ENCODE peak calls at places on chromosome 7, in six cellular contexts. R is CD8-positive, alpha-beta T cell; E is SJSA1; N is kidney; Y is BE2C; W is endothelial cell of umbilical vein. Q is an unnamed sample. For H3K4me1, the result is how much of the 10 kb centered on the place peaks cover.

GRCh38 chr7:148110097-148110868 is 480.3 kb upstream of the C7orf33 start:
- DNase-seq in R (no peak), N (no peak), E (no peak), W (no peak), Y (no peak), Q (no peak)

GRCh38 chr7:90689256-90689655 is 93.1 kb downstream of the CDK14 start:
- DNase-seq in R (no peak), Y (no peak), W (no peak), E (no peak), N (no peak), Q (no peak)

GRCh38 chr7:56079450-56080185 is 13.1 kb downstream of the PHKG1 start:
- DNase-seq in W (peak), N (peak), E (peak), R (no peak), Y (peak), Q (no peak)

GRCh38 chr7:48246073-48246472 is 74.8 kb downstream of the ABCA13 start:
- DNase-seq in N (no peak), E (no peak), Y (no peak), W (peak), R (no peak), Q (no peak)

GRCh38 chr7:137538361-137538762 is 194.8 kb upstream of the PTN start:
- DNase-seq in W (no peak), Y (no peak), R (no peak), E (peak), N (no peak), Q (no peak)

GRCh38 chr7:129443612-129444011 is 9.4 kb downstream of the STRIP2 start:
- DNase-seq in W (no peak), R (no peak), E (no peak), Y (no peak), N (no peak), Q (no peak)

GRCh38 chr7:132723506-132724081 is 147.3 kb upstream of the PLXNA4 start:
- DNase-seq in R (no peak), E (no peak), Y (no peak), N (no peak), W (no peak), Q (no peak)

GRCh38 chr7:44473295-44473694 is 17.2 kb downstream of the NUDCD3 start:
- DNase-seq in N (no peak), E (no peak), W (no peak), Y (no peak), R (no peak), Q (no peak)

GRCh38 chr7:101555921-101556275 is 73.2 kb downstream of the MYL10 start:
- DNase-seq in N (no peak), Y (no peak), R (no peak), W (no peak), E (no peak), Q (peak)

GRCh38 chr7:79282051-79282694 is 171.3 kb downstream of the MAGI2 start:
- DNase-seq in N (no peak), Y (peak), E (peak), W (peak), R (no peak), Q (no peak)

GRCh38 chr7:29442146-29442545 is 121.5 kb upstream of the PRR15 start:
- DNase-seq in Y (no peak), N (no peak), E (no peak), R (no peak), W (no peak), Q (no peak)

GRCh38 chr7:101169838-101170531 is 4.6 kb upstream of the VGF start:
- DNase-seq in R (peak), W (peak), Y (peak), N (peak), E (peak), Q (peak)

GRCh38 chr7:89042963-89043362 is 247.4 kb upstream of the TEX47 start:
- DNase-seq in Y (no peak), R (no peak), E (no peak), N (no peak), W (no peak), Q (no peak)

GRCh38 chr7:83633516-83633915 is 15.4 kb downstream of the SEMA3E start:
- DNase-seq in R (no peak), W (no peak), Y (no peak), E (no peak), N (no peak), Q (no peak)

GRCh38 chr7:25424113-25424512 is 195.8 kb upstream of the NPVF start:
- DNase-seq in W (no peak), R (no peak), E (no peak), Y (no peak), N (no peak), Q (no peak)
- H3K4me3 ChIP-seq in W (no peak), R (no peak), E (no peak), Y (no peak), N (no peak), Q (no peak)

DNA sequence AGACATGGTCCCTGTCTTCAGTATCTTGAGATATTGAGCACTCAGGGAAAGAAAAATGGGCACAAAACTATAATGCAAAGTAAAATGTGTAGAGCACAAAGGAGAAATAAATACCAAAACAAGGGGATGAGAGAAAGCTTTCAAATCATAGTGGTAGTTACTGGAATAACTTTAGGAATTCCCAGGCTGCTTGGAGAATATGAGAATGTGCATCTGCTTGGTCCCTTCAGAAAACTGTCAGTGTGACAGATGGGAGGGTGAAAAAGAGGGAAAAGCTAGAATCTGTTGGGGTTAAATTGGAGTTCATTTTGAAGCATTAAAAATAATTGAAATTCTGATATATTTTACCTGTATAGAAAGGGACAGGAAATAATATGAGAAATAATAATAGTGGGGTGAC is 15.3 kb downstream of the ST7 start:
- DNase-seq in N (no peak), Y (no peak), R (no peak), E (no peak), W (no peak), Q (no peak)
- H3K4me1 ChIP-seq in N (under half), Y (under half), R (under half), E (under half), W (under half), Q (under half)

GRCh38 chr7:71133232-71133622 is 1.3 kb downstream of the GALNT17 start:
- DNase-seq in E (no peak), R (no peak), Y (no peak), N (no peak), W (no peak), Q (no peak)

GRCh38 chr7:71130280-71130679 is 1.7 kb upstream of the GALNT17 start:
- DNase-seq in W (no peak), N (no peak), R (no peak), Y (no peak), E (no peak), Q (no peak)

GRCh38 chr7:71132521-71133231 is 732 bp downstream of the GALNT17 start:
- DNase-seq in N (peak), E (no peak), Y (no peak), R (no peak), W (no peak), Q (no peak)

GRCh38 chr7:71131256-71131752 is 640 bp upstream of the GALNT17 start:
- DNase-seq in N (peak), Y (peak), E (no peak), R (no peak), W (no peak), Q (no peak)

GRCh38 chr7:71131753-71132520 is at the start of gene GALNT17:
- DNase-seq in W (no peak), E (no peak), R (no peak), Y (no peak), N (peak), Q (no peak)
- H3K4me3 ChIP-seq in W (no peak), E (no peak), R (no peak), Y (no peak), N (no peak), Q (no peak)

DNA sequence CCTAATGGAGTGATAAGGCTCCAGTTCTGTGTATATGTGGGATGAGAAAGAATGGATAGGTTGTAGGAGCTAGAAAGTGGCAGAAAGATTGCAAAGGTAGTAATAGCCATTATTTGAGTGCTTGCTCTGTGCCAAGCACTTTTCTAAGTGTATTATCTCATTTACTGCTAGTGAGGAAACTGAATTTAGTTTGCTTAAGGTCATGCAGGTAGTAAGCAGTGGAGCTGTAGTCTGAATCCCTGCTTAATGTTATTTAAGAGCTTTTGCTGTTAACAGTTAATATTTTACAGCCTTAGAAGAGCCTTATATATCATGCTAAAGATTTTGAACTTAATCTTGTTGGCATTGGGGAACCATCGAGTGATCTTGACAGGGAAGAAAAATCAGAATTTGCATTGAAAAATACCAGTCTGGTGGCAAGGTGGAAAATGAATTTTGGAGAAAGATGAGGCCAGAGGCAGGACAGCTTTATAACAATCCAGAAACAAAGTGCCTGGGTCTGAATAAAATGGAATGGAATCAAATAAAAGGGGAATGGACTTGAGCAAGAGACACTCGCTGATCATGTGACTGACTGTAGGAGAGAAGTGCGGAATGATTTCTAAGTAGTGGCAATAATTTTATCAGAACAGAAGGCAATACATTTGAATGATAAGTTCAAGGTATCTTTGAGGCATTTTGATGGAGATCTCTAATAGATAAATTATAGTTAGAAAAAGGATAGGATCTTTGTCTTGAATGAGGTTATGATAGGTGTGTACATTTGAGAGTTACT is 15.2 kb downstream of the CAPZA2 start:
- DNase-seq in E (no peak), R (no peak), W (no peak), Y (no peak), N (no peak), Q (no peak)
- H3K4me1 ChIP-seq in E (under half), R (under half), W (half or more), Y (under half), N (under half), Q (under half)

GRCh38 chr7:150515248-150515647 is 576 bp downstream of the GIMAP7 start:
- DNase-seq in E (no peak), W (no peak), Y (no peak), R (no peak), N (no peak), Q (no peak)
- H3K4me3 ChIP-seq in E (no peak), W (peak), Y (no peak), R (peak), N (peak), Q (peak)

DNA sequence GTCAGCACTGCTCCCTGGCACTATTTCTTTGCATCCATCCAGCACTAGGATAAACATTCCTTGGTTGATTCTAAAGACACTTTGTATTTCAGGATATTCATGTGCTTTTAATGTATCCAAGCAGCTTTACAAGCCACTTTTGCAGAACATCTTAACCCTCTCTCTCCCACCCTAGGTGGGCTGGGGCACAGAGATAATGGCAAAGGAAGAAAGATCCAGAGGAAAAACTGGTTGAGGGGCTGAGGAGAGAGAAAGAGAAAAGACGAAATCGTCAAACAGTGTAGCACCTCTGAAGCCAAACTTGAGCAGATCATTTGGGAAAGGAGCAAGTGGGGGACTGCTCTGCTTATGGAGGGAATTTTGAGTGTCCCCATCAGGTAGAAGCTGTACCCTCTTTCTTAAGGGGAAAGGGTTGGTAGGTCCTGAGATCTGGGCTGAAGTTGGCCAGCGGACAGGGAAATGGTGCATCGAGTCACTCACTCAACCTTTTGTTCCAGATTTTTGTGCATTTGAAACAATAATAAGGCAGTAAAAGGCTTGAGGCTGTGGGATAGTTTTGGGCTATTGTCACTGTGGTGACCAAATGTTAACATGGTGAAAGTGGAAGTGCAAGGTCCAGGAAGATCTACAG is 4.2 kb upstream of the HOXA13 start:
- DNase-seq in N (no peak), Y (no peak), R (no peak), W (no peak), E (peak), Q (no peak)
- H3K4me1 ChIP-seq in N (under half), Y (under half), R (under half), W (under half), E (under half), Q (under half)

GRCh38 chr7:80259-81236 is 111.8 kb upstream of the FAM20C start:
- DNase-seq in Y (no peak), N (no peak), W (no peak), E (peak), R (no peak), Q (no peak)

GRCh38 chr7:83861-84632 is 108.3 kb upstream of the FAM20C start:
- DNase-seq in Y (no peak), N (no peak), R (no peak), W (no peak), E (peak), Q (no peak)

GRCh38 chr7:83166-83840 is 109.1 kb upstream of the FAM20C start:
- DNase-seq in E (peak), R (no peak), N (no peak), W (no peak), Y (no peak), Q (no peak)

GRCh38 chr7:81603-82342 is 110.6 kb upstream of the FAM20C start:
- DNase-seq in W (no peak), Y (no peak), E (peak), N (no peak), R (no peak), Q (no peak)

GRCh38 chr7:82343-83155 is 109.8 kb upstream of the FAM20C start:
- DNase-seq in W (no peak), Y (no peak), E (peak), R (no peak), N (peak), Q (no peak)
- H3K4me3 ChIP-seq in W (no peak), Y (no peak), E (no peak), R (no peak), N (no peak), Q (no peak)

GRCh38 chr7:80635998-80636397 is 2.4 kb upstream of the CD36 start:
- DNase-seq in Y (no peak), R (no peak), W (no peak), N (no peak), E (no peak), Q (no peak)
- H3K4me1 ChIP-seq in Y (under half), R (under half), W (under half), N (under half), E (under half), Q (under half)

DNA sequence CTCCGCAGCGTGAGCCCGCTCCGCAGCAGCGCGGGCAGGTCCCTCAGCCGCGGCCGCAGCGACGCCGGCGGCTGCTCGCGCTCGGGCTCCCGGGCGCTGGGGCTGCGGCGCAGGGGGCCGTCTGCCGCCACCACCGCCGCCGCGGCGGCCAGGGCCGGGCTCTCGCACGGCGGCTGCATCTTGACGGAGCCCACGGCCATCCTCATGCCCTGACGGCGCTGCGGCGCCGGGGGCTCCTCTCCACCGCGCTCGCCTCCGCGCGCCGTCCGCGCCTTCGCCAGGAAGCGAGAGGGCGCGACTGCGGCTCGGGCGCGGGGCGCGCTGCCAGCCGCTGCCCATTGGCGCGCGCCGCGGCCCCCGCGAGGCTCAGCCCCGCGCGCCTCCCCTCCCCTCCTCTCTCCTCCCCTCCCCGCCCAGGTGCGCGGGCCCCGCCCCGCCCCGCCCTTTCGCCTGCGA is at the start of gene RAPGEF5:
- DNase-seq in E (no peak), N (peak), Y (peak), R (no peak), W (no peak), Q (no peak)
- H3K4me3 ChIP-seq in E (no peak), N (peak), Y (peak), R (no peak), W (peak), Q (no peak)

Q was measured in CD8-positive, alpha-beta memory T cell.